ENCODE peak calls at places on chromosomes 6 and 20, in eight cellular contexts. One of them, this sample, is unnamed.

GRCh38 chr6:35475573-35475972 is 7.4 kb downstream of the RPL10A start:
- DNase-seq in endothelial cell of umbilical vein: no peak
- DNase-seq in GM04504: no peak
- DNase-seq in Ammon's horn: no peak
- DNase-seq in EL: no peak
- DNase-seq in T-helper 17 cell: no peak
- DNase-seq in NCI-H2171 treated with DMSO at 0.1 percent for 48 hours: no peak
- DNase-seq in GM12865: no peak
- DNase-seq in this sample: no peak

GRCh38 chr6:44960898-44961297 is 367.2 kb upstream of the RUNX2 start:
- DNase-seq in endothelial cell of umbilical vein: peak; percentile 51
- DNase-seq in GM04504: no peak
- DNase-seq in Ammon's horn: no peak
- DNase-seq in EL: peak; percentile 58
- DNase-seq in T-helper 17 cell: no peak
- DNase-seq in NCI-H2171 treated with DMSO at 0.1 percent for 48 hours: no peak
- DNase-seq in GM12865: peak; percentile 24
- DNase-seq in this sample: no peak

GRCh38 chr6:128487746-128488145 is 32.7 kb downstream of the PTPRK start:
- DNase-seq in endothelial cell of umbilical vein: no peak
- DNase-seq in GM04504: no peak
- DNase-seq in Ammon's horn: no peak
- DNase-seq in EL: peak; percentile 28
- DNase-seq in T-helper 17 cell: no peak
- DNase-seq in NCI-H2171 treated with DMSO at 0.1 percent for 48 hours: no peak
- DNase-seq in GM12865: no peak
- DNase-seq in this sample: no peak

GRCh38 chr6:155023717-155024116 is 28.6 kb downstream of the TIAM2 start:
- DNase-seq in endothelial cell of umbilical vein: no peak
- DNase-seq in GM04504: no peak
- DNase-seq in Ammon's horn: no peak
- DNase-seq in EL: no peak
- DNase-seq in T-helper 17 cell: no peak
- DNase-seq in NCI-H2171 treated with DMSO at 0.1 percent for 48 hours: no peak
- DNase-seq in GM12865: no peak
- DNase-seq in this sample: no peak

GRCh38 chr6:45052325-45052724 is 275.8 kb upstream of the RUNX2 start:
- DNase-seq in endothelial cell of umbilical vein: no peak
- DNase-seq in GM04504: no peak
- DNase-seq in Ammon's horn: no peak
- DNase-seq in EL: no peak
- DNase-seq in T-helper 17 cell: no peak
- DNase-seq in NCI-H2171 treated with DMSO at 0.1 percent for 48 hours: no peak
- DNase-seq in GM12865: no peak
- DNase-seq in this sample: no peak

GRCh38 chr20:4601630-4602296 is 119.9 kb upstream of the PRND start:
- DNase-seq in endothelial cell of umbilical vein: peak; percentile 26
- DNase-seq in GM04504: no peak
- DNase-seq in Ammon's horn: peak; percentile 91
- DNase-seq in EL: peak; percentile 74
- DNase-seq in T-helper 17 cell: no peak
- DNase-seq in NCI-H2171 treated with DMSO at 0.1 percent for 48 hours: no peak
- DNase-seq in GM12865: no peak
- DNase-seq in this sample: no peak

GRCh38 chr6:21586760-21587181 is 6.8 kb upstream of the SOX4 start:
- DNase-seq in endothelial cell of umbilical vein: no peak
- DNase-seq in GM04504: no peak
- DNase-seq in Ammon's horn: no peak
- DNase-seq in EL: no peak
- DNase-seq in T-helper 17 cell: no peak
- DNase-seq in NCI-H2171 treated with DMSO at 0.1 percent for 48 hours: peak; percentile 98
- DNase-seq in GM12865: no peak
- DNase-seq in this sample: no peak

GRCh38 chr20:45095753-45096371 is 5.1 kb downstream of the KCNS1 start:
- DNase-seq in endothelial cell of umbilical vein: peak; percentile 52
- DNase-seq in GM04504: no peak
- DNase-seq in Ammon's horn: peak; percentile 78
- DNase-seq in EL: peak; percentile 75
- DNase-seq in T-helper 17 cell: no peak
- DNase-seq in NCI-H2171 treated with DMSO at 0.1 percent for 48 hours: peak; percentile 56
- DNase-seq in GM12865: peak; percentile 75
- DNase-seq in this sample: peak; percentile 28

GRCh38 chr20:47054506-47054905 is 159.9 kb downstream of the EYA2 start:
- DNase-seq in endothelial cell of umbilical vein: no peak
- DNase-seq in GM04504: no peak
- DNase-seq in Ammon's horn: no peak
- DNase-seq in EL: no peak
- DNase-seq in T-helper 17 cell: no peak
- DNase-seq in NCI-H2171 treated with DMSO at 0.1 percent for 48 hours: no peak
- DNase-seq in GM12865: no peak
- DNase-seq in this sample: no peak

This sample was measured in activated T-helper 2 cell treated with anti-CD3 and anti-CD28 coated beads, Interferon-gamma antibody, Interleukin-2, Interleukin-4, amounts not matched to agents 10 μg/mL and 5 μg/mL and 100 μg/mL, durations not matched to agents 14 hours and 24 hours and 36 hours.